ENCODE peak calls at places on chromosomes 13 and 19, in five cellular contexts. O, T, L, H and B are unnamed samples.

GRCh38 chr13:42405665-42406390 is 133.9 kb downstream of the AKAP11 start:
- DNase-seq in O (no peak), T (no peak), L (no peak), H (no peak), B (peak; percentile 29)

GRCh38 chr13:76792680-76793334 is 93.4 kb downstream of the KCTD12 start:
- DNase-seq in O (no peak), T (no peak), L (peak; percentile 75), H (no peak), B (no peak)

GRCh38 chr13:33353210-33353609 is 67.7 kb upstream of the STARD13 start:
- DNase-seq in O (no peak), T (peak; percentile 67), L (no peak), H (peak; percentile 88), B (no peak)

GRCh38 chr19:11445141-11445540 is 9.7 kb downstream of the PRKCSH start:
- DNase-seq in O (no peak), T (no peak), L (no peak), H (no peak), B (no peak)

GRCh38 chr13:96112936-96113335 is 23.0 kb downstream of the HS6ST3 start:
- DNase-seq in O (no peak), T (no peak), L (no peak), H (no peak), B (no peak)

GRCh38 chr19:7415857-7416371 is 67.2 kb downstream of the ARHGEF18 start:
- DNase-seq in O (no peak), T (no peak), L (no peak), H (no peak), B (no peak)

GRCh38 chr19:43476606-43477005 is 11.2 kb upstream of the LYPD3 start:
- DNase-seq in O (no peak), T (no peak), L (peak; percentile 43), H (no peak), B (no peak)

GRCh38 chr13:64273780-64274179 is 2858.1 kb upstream of the PCDH20 start:
- DNase-seq in O (no peak), T (no peak), L (no peak), H (no peak), B (no peak)

GRCh38 chr13:49220035-49220855 is at the start of gene MLNR:
- DNase-seq in O (no peak), T (peak; percentile 58), L (no peak), H (no peak), B (peak; percentile 64)

GRCh38 chr13:100549316-100549715 is 39.3 kb downstream of the GGACT start:
- DNase-seq in O (no peak), T (no peak), L (no peak), H (no peak), B (no peak)

GRCh38 chr19:13149628-13150186 is 468 bp downstream of the STX10 start:
- DNase-seq in O (peak; percentile 57), T (peak; percentile 73), L (no peak), H (no peak), B (no peak)

GRCh38 chr13:109939105-109939504 is 152.7 kb upstream of the IRS2 start:
- DNase-seq in O (no peak), T (no peak), L (no peak), H (no peak), B (no peak)

GRCh38 chr19:50835103-50835784 is 1.9 kb upstream of the KLK15 start:
- DNase-seq in O (no peak), T (no peak), L (no peak), H (no peak), B (no peak)

GRCh38 chr13:95530178-95530577 is 22.3 kb upstream of the CLDN10 start:
- DNase-seq in O (peak; percentile 76), T (no peak), L (peak; percentile 74), H (no peak), B (no peak)

GRCh38 chr13:29594710-29595379 is 643 bp downstream of the SLC7A1 start:
- DNase-seq in O (peak; percentile 24), T (peak; percentile 78), L (peak; percentile 45), H (peak; percentile 32), B (peak; percentile 73)

GRCh38 chr13:99330942-99331341 is 23.7 kb upstream of the GPR183 start:
- DNase-seq in O (no peak), T (no peak), L (no peak), H (no peak), B (no peak)

GRCh38 chr19:4399871-4400768 is at the start of gene SH3GL1:
- DNase-seq in O (peak; percentile 88), T (peak; percentile 92), L (peak; percentile 67), H (peak; percentile 92), B (peak; percentile 96)

GRCh38 chr19:40236026-40236355 is 9.5 kb upstream of the CCNP start:
- DNase-seq in O (no peak), T (no peak), L (no peak), H (no peak), B (no peak)

GRCh38 chr13:94556016-94556415 is 39.9 kb downstream of the TGDS start:
- DNase-seq in O (no peak), T (no peak), L (no peak), H (no peak), B (no peak)

GRCh38 chr19:35031072-35031881 is 1.0 kb downstream of the SCN1B start:
- DNase-seq in O (no peak), T (peak; percentile 87), L (no peak), H (no peak), B (no peak)

GRCh38 chr13:61045197-61045596 is 370.5 kb downstream of the PCDH20 start:
- DNase-seq in O (no peak), T (no peak), L (no peak), H (no peak), B (no peak)

GRCh38 chr13:99064624-99065249 is 86.9 kb upstream of the DOCK9 start:
- DNase-seq in O (no peak), T (no peak), L (no peak), H (no peak), B (no peak)

GRCh38 chr13:25738797-25739196 is 313.0 kb downstream of the SHISA2 start:
- DNase-seq in O (no peak), T (no peak), L (no peak), H (no peak), B (no peak)

GRCh38 chr13:62837895-62838294 is 1422.2 kb upstream of the PCDH20 start:
- DNase-seq in O (no peak), T (no peak), L (no peak), H (no peak), B (no peak)

GRCh38 chr19:23525265-23525862 is 130.1 kb upstream of the ZNF91 start:
- DNase-seq in O (no peak), T (no peak), L (no peak), H (no peak), B (no peak)